ENCODE peak calls at places on chromosomes 12 and 14, in ten cellular contexts. One of them, this sample, is unnamed.
A peak's percentile ranks its signal among the peaks of the same experiment; 100 is the strongest.

GRCh38 chr12:132719141-132719953 is 8.7 kb downstream of the PGAM5 start:
- DNase-seq in HuH-7: no peak
- DNase-seq in mammary epithelial cell: peak; percentile 20
- DNase-seq in adipocyte: no peak
- DNase-seq in foreskin fibroblast: no peak
- DNase-seq in activated T-cell treated with anti-CD3 and anti-CD28 coated beads for 1 hour: no peak
- DNase-seq in stimulated activated CD4-positive, alpha-beta T cell treated with anti-CD3 and anti-CD28 coated beads, Interleukin-15, amount 100 ng/mL, for 48 hours: no peak
- DNase-seq in neural crest cell: no peak
- DNase-seq in stimulated activated CD8-positive, alpha-beta memory T cell treated with anti-CD3 and anti-CD28 coated beads, Interleukin-12 subunit alpha, Interleukin-12 subunit beta, amount 100 ng/mL, for 4 hours: no peak
- DNase-seq in activated B cell treated with CpG ODN at 0.5 μM for 24 hours: no peak
- DNase-seq in this sample: no peak

GRCh38 chr12:82027612-82028011 is 268.5 kb upstream of the PPFIA2 start:
- DNase-seq in activated T-cell treated with anti-CD3 and anti-CD28 coated beads for 1 hour: no peak
- DNase-seq in adipocyte: no peak
- DNase-seq in activated B cell treated with CpG ODN at 0.5 μM for 24 hours: no peak
- DNase-seq in mammary epithelial cell: no peak
- DNase-seq in neural crest cell: no peak
- DNase-seq in foreskin fibroblast: no peak
- DNase-seq in stimulated activated CD4-positive, alpha-beta T cell treated with anti-CD3 and anti-CD28 coated beads, Interleukin-15, amount 100 ng/mL, for 48 hours: no peak
- DNase-seq in HuH-7: no peak
- DNase-seq in stimulated activated CD8-positive, alpha-beta memory T cell treated with anti-CD3 and anti-CD28 coated beads, Interleukin-12 subunit alpha, Interleukin-12 subunit beta, amount 100 ng/mL, for 4 hours: no peak
- DNase-seq in this sample: no peak

GRCh38 chr14:22536853-22537338 is 52.1 kb downstream of the DAD1 start:
- DNase-seq in neural crest cell: no peak
- DNase-seq in mammary epithelial cell: peak; percentile 96
- DNase-seq in HuH-7: no peak
- DNase-seq in foreskin fibroblast: peak; percentile 97
- DNase-seq in stimulated activated CD8-positive, alpha-beta memory T cell treated with anti-CD3 and anti-CD28 coated beads, Interleukin-12 subunit alpha, Interleukin-12 subunit beta, amount 100 ng/mL, for 4 hours: peak; percentile 67
- DNase-seq in adipocyte: peak; percentile 94
- DNase-seq in activated B cell treated with CpG ODN at 0.5 μM for 24 hours: no peak
- DNase-seq in stimulated activated CD4-positive, alpha-beta T cell treated with anti-CD3 and anti-CD28 coated beads, Interleukin-15, amount 100 ng/mL, for 48 hours: peak; percentile 91
- DNase-seq in activated T-cell treated with anti-CD3 and anti-CD28 coated beads for 1 hour: peak; percentile 62
- DNase-seq in this sample: no peak

GRCh38 chr12:2336409-2336829 is 283.6 kb downstream of the CACNA1C start:
- DNase-seq in foreskin fibroblast: peak; percentile 91
- DNase-seq in stimulated activated CD8-positive, alpha-beta memory T cell treated with anti-CD3 and anti-CD28 coated beads, Interleukin-12 subunit alpha, Interleukin-12 subunit beta, amount 100 ng/mL, for 4 hours: no peak
- DNase-seq in mammary epithelial cell: peak; percentile 95
- DNase-seq in HuH-7: no peak
- DNase-seq in stimulated activated CD4-positive, alpha-beta T cell treated with anti-CD3 and anti-CD28 coated beads, Interleukin-15, amount 100 ng/mL, for 48 hours: no peak
- DNase-seq in activated T-cell treated with anti-CD3 and anti-CD28 coated beads for 1 hour: no peak
- DNase-seq in adipocyte: peak; percentile 97
- DNase-seq in activated B cell treated with CpG ODN at 0.5 μM for 24 hours: no peak
- DNase-seq in neural crest cell: no peak
- DNase-seq in this sample: no peak

GRCh38 chr14:64726585-64726890 is 22.3 kb downstream of the PLEKHG3 start:
- DNase-seq in mammary epithelial cell: peak; percentile 99
- DNase-seq in foreskin fibroblast: no peak
- DNase-seq in stimulated activated CD4-positive, alpha-beta T cell treated with anti-CD3 and anti-CD28 coated beads, Interleukin-15, amount 100 ng/mL, for 48 hours: no peak
- DNase-seq in stimulated activated CD8-positive, alpha-beta memory T cell treated with anti-CD3 and anti-CD28 coated beads, Interleukin-12 subunit alpha, Interleukin-12 subunit beta, amount 100 ng/mL, for 4 hours: no peak
- DNase-seq in HuH-7: no peak
- DNase-seq in activated B cell treated with CpG ODN at 0.5 μM for 24 hours: no peak
- DNase-seq in activated T-cell treated with anti-CD3 and anti-CD28 coated beads for 1 hour: no peak
- DNase-seq in neural crest cell: no peak
- DNase-seq in adipocyte: peak; percentile 12
- DNase-seq in this sample: no peak

GRCh38 chr12:28941248-28941647 is 207.8 kb upstream of the FAR2 start:
- DNase-seq in mammary epithelial cell: peak; percentile 67
- DNase-seq in neural crest cell: no peak
- DNase-seq in adipocyte: no peak
- DNase-seq in stimulated activated CD4-positive, alpha-beta T cell treated with anti-CD3 and anti-CD28 coated beads, Interleukin-15, amount 100 ng/mL, for 48 hours: no peak
- DNase-seq in activated B cell treated with CpG ODN at 0.5 μM for 24 hours: no peak
- DNase-seq in stimulated activated CD8-positive, alpha-beta memory T cell treated with anti-CD3 and anti-CD28 coated beads, Interleukin-12 subunit alpha, Interleukin-12 subunit beta, amount 100 ng/mL, for 4 hours: no peak
- DNase-seq in activated T-cell treated with anti-CD3 and anti-CD28 coated beads for 1 hour: no peak
- DNase-seq in foreskin fibroblast: no peak
- DNase-seq in HuH-7: no peak
- DNase-seq in this sample: no peak

GRCh38 chr12:11542599-11542998 is 106.9 kb upstream of the ETV6 start:
- DNase-seq in stimulated activated CD8-positive, alpha-beta memory T cell treated with anti-CD3 and anti-CD28 coated beads, Interleukin-12 subunit alpha, Interleukin-12 subunit beta, amount 100 ng/mL, for 4 hours: no peak
- DNase-seq in HuH-7: no peak
- DNase-seq in mammary epithelial cell: no peak
- DNase-seq in activated T-cell treated with anti-CD3 and anti-CD28 coated beads for 1 hour: no peak
- DNase-seq in adipocyte: no peak
- DNase-seq in activated B cell treated with CpG ODN at 0.5 μM for 24 hours: no peak
- DNase-seq in foreskin fibroblast: no peak
- DNase-seq in stimulated activated CD4-positive, alpha-beta T cell treated with anti-CD3 and anti-CD28 coated beads, Interleukin-15, amount 100 ng/mL, for 48 hours: no peak
- DNase-seq in neural crest cell: no peak
- DNase-seq in this sample: no peak

GRCh38 chr14:23071975-23072539 is 14.7 kb upstream of the CDH24 start:
- DNase-seq in stimulated activated CD4-positive, alpha-beta T cell treated with anti-CD3 and anti-CD28 coated beads, Interleukin-15, amount 100 ng/mL, for 48 hours: no peak
- DNase-seq in neural crest cell: no peak
- DNase-seq in stimulated activated CD8-positive, alpha-beta memory T cell treated with anti-CD3 and anti-CD28 coated beads, Interleukin-12 subunit alpha, Interleukin-12 subunit beta, amount 100 ng/mL, for 4 hours: no peak
- DNase-seq in HuH-7: no peak
- DNase-seq in foreskin fibroblast: no peak
- DNase-seq in mammary epithelial cell: peak; percentile 64
- DNase-seq in activated T-cell treated with anti-CD3 and anti-CD28 coated beads for 1 hour: no peak
- DNase-seq in adipocyte: no peak
- DNase-seq in activated B cell treated with CpG ODN at 0.5 μM for 24 hours: no peak
- DNase-seq in this sample: no peak

GRCh38 chr12:14846042-14846587 is 2.8 kb upstream of the ART4 start:
- DNase-seq in activated T-cell treated with anti-CD3 and anti-CD28 coated beads for 1 hour: no peak
- DNase-seq in neural crest cell: no peak
- DNase-seq in HuH-7: no peak
- DNase-seq in stimulated activated CD8-positive, alpha-beta memory T cell treated with anti-CD3 and anti-CD28 coated beads, Interleukin-12 subunit alpha, Interleukin-12 subunit beta, amount 100 ng/mL, for 4 hours: no peak
- DNase-seq in activated B cell treated with CpG ODN at 0.5 μM for 24 hours: no peak
- DNase-seq in adipocyte: no peak
- DNase-seq in foreskin fibroblast: no peak
- DNase-seq in mammary epithelial cell: no peak
- DNase-seq in stimulated activated CD4-positive, alpha-beta T cell treated with anti-CD3 and anti-CD28 coated beads, Interleukin-15, amount 100 ng/mL, for 48 hours: no peak
- DNase-seq in this sample: no peak

GRCh38 chr14:65238456-65238855 is 136.1 kb upstream of the MAX start:
- DNase-seq in HuH-7: no peak
- DNase-seq in activated B cell treated with CpG ODN at 0.5 μM for 24 hours: no peak
- DNase-seq in activated T-cell treated with anti-CD3 and anti-CD28 coated beads for 1 hour: no peak
- DNase-seq in stimulated activated CD8-positive, alpha-beta memory T cell treated with anti-CD3 and anti-CD28 coated beads, Interleukin-12 subunit alpha, Interleukin-12 subunit beta, amount 100 ng/mL, for 4 hours: no peak
- DNase-seq in adipocyte: peak; percentile 57
- DNase-seq in stimulated activated CD4-positive, alpha-beta T cell treated with anti-CD3 and anti-CD28 coated beads, Interleukin-15, amount 100 ng/mL, for 48 hours: no peak
- DNase-seq in neural crest cell: no peak
- DNase-seq in foreskin fibroblast: peak; percentile 86
- DNase-seq in mammary epithelial cell: peak; percentile 78
- DNase-seq in this sample: no peak

GRCh38 chr12:57031228-57031670 is 14.9 kb upstream of the TAC3 start:
- DNase-seq in stimulated activated CD8-positive, alpha-beta memory T cell treated with anti-CD3 and anti-CD28 coated beads, Interleukin-12 subunit alpha, Interleukin-12 subunit beta, amount 100 ng/mL, for 4 hours: no peak
- DNase-seq in activated B cell treated with CpG ODN at 0.5 μM for 24 hours: no peak
- DNase-seq in HuH-7: no peak
- DNase-seq in adipocyte: no peak
- DNase-seq in mammary epithelial cell: peak; percentile 80
- DNase-seq in foreskin fibroblast: no peak
- DNase-seq in neural crest cell: no peak
- DNase-seq in stimulated activated CD4-positive, alpha-beta T cell treated with anti-CD3 and anti-CD28 coated beads, Interleukin-15, amount 100 ng/mL, for 48 hours: no peak
- DNase-seq in activated T-cell treated with anti-CD3 and anti-CD28 coated beads for 1 hour: no peak
- DNase-seq in this sample: no peak

GRCh38 chr12:77591959-77592358 is 238.7 kb upstream of the NAV3 start:
- DNase-seq in neural crest cell: no peak
- DNase-seq in activated T-cell treated with anti-CD3 and anti-CD28 coated beads for 1 hour: no peak
- DNase-seq in foreskin fibroblast: no peak
- DNase-seq in adipocyte: no peak
- DNase-seq in stimulated activated CD8-positive, alpha-beta memory T cell treated with anti-CD3 and anti-CD28 coated beads, Interleukin-12 subunit alpha, Interleukin-12 subunit beta, amount 100 ng/mL, for 4 hours: no peak
- DNase-seq in activated B cell treated with CpG ODN at 0.5 μM for 24 hours: no peak
- DNase-seq in mammary epithelial cell: no peak
- DNase-seq in HuH-7: peak; percentile 6
- DNase-seq in stimulated activated CD4-positive, alpha-beta T cell treated with anti-CD3 and anti-CD28 coated beads, Interleukin-15, amount 100 ng/mL, for 48 hours: no peak
- DNase-seq in this sample: no peak

GRCh38 chr12:40691913-40692616 is at the start of gene CNTN1:
- DNase-seq in activated T-cell treated with anti-CD3 and anti-CD28 coated beads for 1 hour: no peak
- DNase-seq in adipocyte: peak; percentile 7
- DNase-seq in HuH-7: peak; percentile 81
- DNase-seq in stimulated activated CD4-positive, alpha-beta T cell treated with anti-CD3 and anti-CD28 coated beads, Interleukin-15, amount 100 ng/mL, for 48 hours: no peak
- DNase-seq in stimulated activated CD8-positive, alpha-beta memory T cell treated with anti-CD3 and anti-CD28 coated beads, Interleukin-12 subunit alpha, Interleukin-12 subunit beta, amount 100 ng/mL, for 4 hours: no peak
- DNase-seq in foreskin fibroblast: peak; percentile 13
- DNase-seq in neural crest cell: peak; percentile 74
- DNase-seq in mammary epithelial cell: peak; percentile 74
- DNase-seq in activated B cell treated with CpG ODN at 0.5 μM for 24 hours: no peak
- DNase-seq in this sample: peak; percentile 12

GRCh38 chr12:53939141-53940108 is 794 bp downstream of the HOXC13 start:
- DNase-seq in adipocyte: peak; percentile 7
- DNase-seq in mammary epithelial cell: peak; percentile 69
- DNase-seq in foreskin fibroblast: peak; percentile 61
- DNase-seq in activated B cell treated with CpG ODN at 0.5 μM for 24 hours: no peak
- DNase-seq in HuH-7: no peak
- DNase-seq in activated T-cell treated with anti-CD3 and anti-CD28 coated beads for 1 hour: no peak
- DNase-seq in stimulated activated CD4-positive, alpha-beta T cell treated with anti-CD3 and anti-CD28 coated beads, Interleukin-15, amount 100 ng/mL, for 48 hours: no peak
- DNase-seq in neural crest cell: no peak
- DNase-seq in stimulated activated CD8-positive, alpha-beta memory T cell treated with anti-CD3 and anti-CD28 coated beads, Interleukin-12 subunit alpha, Interleukin-12 subunit beta, amount 100 ng/mL, for 4 hours: no peak
- DNase-seq in this sample: no peak

GRCh38 chr14:33765251-33765650 is 185.6 kb downstream of the EGLN3 start:
- DNase-seq in stimulated activated CD4-positive, alpha-beta T cell treated with anti-CD3 and anti-CD28 coated beads, Interleukin-15, amount 100 ng/mL, for 48 hours: no peak
- DNase-seq in mammary epithelial cell: no peak
- DNase-seq in adipocyte: no peak
- DNase-seq in activated B cell treated with CpG ODN at 0.5 μM for 24 hours: no peak
- DNase-seq in activated T-cell treated with anti-CD3 and anti-CD28 coated beads for 1 hour: no peak
- DNase-seq in stimulated activated CD8-positive, alpha-beta memory T cell treated with anti-CD3 and anti-CD28 coated beads, Interleukin-12 subunit alpha, Interleukin-12 subunit beta, amount 100 ng/mL, for 4 hours: no peak
- DNase-seq in neural crest cell: peak; percentile 57
- DNase-seq in HuH-7: no peak
- DNase-seq in foreskin fibroblast: no peak
- DNase-seq in this sample: no peak

GRCh38 chr12:131852551-131853299 is 24.5 kb downstream of the MMP17 start:
- DNase-seq in activated B cell treated with CpG ODN at 0.5 μM for 24 hours: peak; percentile 29
- DNase-seq in stimulated activated CD8-positive, alpha-beta memory T cell treated with anti-CD3 and anti-CD28 coated beads, Interleukin-12 subunit alpha, Interleukin-12 subunit beta, amount 100 ng/mL, for 4 hours: no peak
- DNase-seq in mammary epithelial cell: no peak
- DNase-seq in stimulated activated CD4-positive, alpha-beta T cell treated with anti-CD3 and anti-CD28 coated beads, Interleukin-15, amount 100 ng/mL, for 48 hours: no peak
- DNase-seq in neural crest cell: no peak
- DNase-seq in adipocyte: no peak
- DNase-seq in foreskin fibroblast: no peak
- DNase-seq in HuH-7: no peak
- DNase-seq in activated T-cell treated with anti-CD3 and anti-CD28 coated beads for 1 hour: no peak
- DNase-seq in this sample: no peak

GRCh38 chr12:110636516-110636915 is 22.6 kb downstream of the TCTN1 start:
- DNase-seq in activated B cell treated with CpG ODN at 0.5 μM for 24 hours: no peak
- DNase-seq in neural crest cell: no peak
- DNase-seq in HuH-7: no peak
- DNase-seq in adipocyte: no peak
- DNase-seq in mammary epithelial cell: no peak
- DNase-seq in activated T-cell treated with anti-CD3 and anti-CD28 coated beads for 1 hour: no peak
- DNase-seq in stimulated activated CD4-positive, alpha-beta T cell treated with anti-CD3 and anti-CD28 coated beads, Interleukin-15, amount 100 ng/mL, for 48 hours: no peak
- DNase-seq in foreskin fibroblast: no peak
- DNase-seq in stimulated activated CD8-positive, alpha-beta memory T cell treated with anti-CD3 and anti-CD28 coated beads, Interleukin-12 subunit alpha, Interleukin-12 subunit beta, amount 100 ng/mL, for 4 hours: no peak
- DNase-seq in this sample: no peak

GRCh38 chr12:47343684-47344567 is 264.2 kb upstream of the AMIGO2 start:
- DNase-seq in activated B cell treated with CpG ODN at 0.5 μM for 24 hours: no peak
- DNase-seq in foreskin fibroblast: peak; percentile 2
- DNase-seq in HuH-7: no peak
- DNase-seq in adipocyte: no peak
- DNase-seq in stimulated activated CD4-positive, alpha-beta T cell treated with anti-CD3 and anti-CD28 coated beads, Interleukin-15, amount 100 ng/mL, for 48 hours: no peak
- DNase-seq in activated T-cell treated with anti-CD3 and anti-CD28 coated beads for 1 hour: no peak
- DNase-seq in stimulated activated CD8-positive, alpha-beta memory T cell treated with anti-CD3 and anti-CD28 coated beads, Interleukin-12 subunit alpha, Interleukin-12 subunit beta, amount 100 ng/mL, for 4 hours: no peak
- DNase-seq in mammary epithelial cell: peak; percentile 38
- DNase-seq in neural crest cell: no peak
- DNase-seq in this sample: no peak

GRCh38 chr12:121250359-121250758 is 40.4 kb downstream of the P2RX4 start:
- DNase-seq in foreskin fibroblast: no peak
- DNase-seq in neural crest cell: no peak
- DNase-seq in mammary epithelial cell: peak; percentile 4
- DNase-seq in HuH-7: no peak
- DNase-seq in activated B cell treated with CpG ODN at 0.5 μM for 24 hours: no peak
- DNase-seq in stimulated activated CD8-positive, alpha-beta memory T cell treated with anti-CD3 and anti-CD28 coated beads, Interleukin-12 subunit alpha, Interleukin-12 subunit beta, amount 100 ng/mL, for 4 hours: no peak
- DNase-seq in stimulated activated CD4-positive, alpha-beta T cell treated with anti-CD3 and anti-CD28 coated beads, Interleukin-15, amount 100 ng/mL, for 48 hours: no peak
- DNase-seq in adipocyte: no peak
- DNase-seq in activated T-cell treated with anti-CD3 and anti-CD28 coated beads for 1 hour: no peak
- DNase-seq in this sample: no peak

GRCh38 chr12:61412209-61412608 is 848.0 kb upstream of the USP15 start:
- DNase-seq in stimulated activated CD8-positive, alpha-beta memory T cell treated with anti-CD3 and anti-CD28 coated beads, Interleukin-12 subunit alpha, Interleukin-12 subunit beta, amount 100 ng/mL, for 4 hours: no peak
- DNase-seq in stimulated activated CD4-positive, alpha-beta T cell treated with anti-CD3 and anti-CD28 coated beads, Interleukin-15, amount 100 ng/mL, for 48 hours: no peak
- DNase-seq in activated B cell treated with CpG ODN at 0.5 μM for 24 hours: no peak
- DNase-seq in mammary epithelial cell: peak; percentile 9
- DNase-seq in foreskin fibroblast: no peak
- DNase-seq in neural crest cell: no peak
- DNase-seq in HuH-7: no peak
- DNase-seq in adipocyte: no peak
- DNase-seq in activated T-cell treated with anti-CD3 and anti-CD28 coated beads for 1 hour: no peak
- DNase-seq in this sample: no peak

GRCh38 chr14:96349286-96350075 is 13.7 kb downstream of the ATG2B start:
- DNase-seq in stimulated activated CD8-positive, alpha-beta memory T cell treated with anti-CD3 and anti-CD28 coated beads, Interleukin-12 subunit alpha, Interleukin-12 subunit beta, amount 100 ng/mL, for 4 hours: no peak
- DNase-seq in foreskin fibroblast: no peak
- DNase-seq in HuH-7: no peak
- DNase-seq in adipocyte: no peak
- DNase-seq in activated B cell treated with CpG ODN at 0.5 μM for 24 hours: no peak
- DNase-seq in stimulated activated CD4-positive, alpha-beta T cell treated with anti-CD3 and anti-CD28 coated beads, Interleukin-15, amount 100 ng/mL, for 48 hours: no peak
- DNase-seq in neural crest cell: no peak
- DNase-seq in activated T-cell treated with anti-CD3 and anti-CD28 coated beads for 1 hour: no peak
- DNase-seq in mammary epithelial cell: peak; percentile 2
- DNase-seq in this sample: no peak

GRCh38 chr14:101504096-101504948 is 57.0 kb upstream of the DIO3 start:
- DNase-seq in adipocyte: no peak
- DNase-seq in HuH-7: no peak
- DNase-seq in stimulated activated CD4-positive, alpha-beta T cell treated with anti-CD3 and anti-CD28 coated beads, Interleukin-15, amount 100 ng/mL, for 48 hours: no peak
- DNase-seq in stimulated activated CD8-positive, alpha-beta memory T cell treated with anti-CD3 and anti-CD28 coated beads, Interleukin-12 subunit alpha, Interleukin-12 subunit beta, amount 100 ng/mL, for 4 hours: no peak
- DNase-seq in activated B cell treated with CpG ODN at 0.5 μM for 24 hours: peak; percentile 12
- DNase-seq in activated T-cell treated with anti-CD3 and anti-CD28 coated beads for 1 hour: no peak
- DNase-seq in neural crest cell: no peak
- DNase-seq in foreskin fibroblast: no peak
- DNase-seq in mammary epithelial cell: no peak
- DNase-seq in this sample: no peak

GRCh38 chr14:36238666-36239363 is 62.3 kb upstream of the PTCSC3 start:
- DNase-seq in stimulated activated CD8-positive, alpha-beta memory T cell treated with anti-CD3 and anti-CD28 coated beads, Interleukin-12 subunit alpha, Interleukin-12 subunit beta, amount 100 ng/mL, for 4 hours: no peak
- DNase-seq in HuH-7: no peak
- DNase-seq in stimulated activated CD4-positive, alpha-beta T cell treated with anti-CD3 and anti-CD28 coated beads, Interleukin-15, amount 100 ng/mL, for 48 hours: peak; percentile 3
- DNase-seq in activated B cell treated with CpG ODN at 0.5 μM for 24 hours: no peak
- DNase-seq in neural crest cell: no peak
- DNase-seq in adipocyte: no peak
- DNase-seq in mammary epithelial cell: peak; percentile 96
- DNase-seq in foreskin fibroblast: peak; percentile 77
- DNase-seq in activated T-cell treated with anti-CD3 and anti-CD28 coated beads for 1 hour: no peak
- DNase-seq in this sample: no peak

GRCh38 chr12:69415471-69416275 is 54.5 kb upstream of the FRS2 start:
- DNase-seq in stimulated activated CD4-positive, alpha-beta T cell treated with anti-CD3 and anti-CD28 coated beads, Interleukin-15, amount 100 ng/mL, for 48 hours: no peak
- DNase-seq in stimulated activated CD8-positive, alpha-beta memory T cell treated with anti-CD3 and anti-CD28 coated beads, Interleukin-12 subunit alpha, Interleukin-12 subunit beta, amount 100 ng/mL, for 4 hours: no peak
- DNase-seq in adipocyte: peak; percentile 97
- DNase-seq in activated T-cell treated with anti-CD3 and anti-CD28 coated beads for 1 hour: no peak
- DNase-seq in activated B cell treated with CpG ODN at 0.5 μM for 24 hours: no peak
- DNase-seq in foreskin fibroblast: peak; percentile 83
- DNase-seq in HuH-7: peak; percentile 51
- DNase-seq in mammary epithelial cell: peak; percentile 57
- DNase-seq in neural crest cell: peak; percentile 25
- DNase-seq in this sample: no peak

GRCh38 chr12:113299619-113300237 is 35.2 kb downstream of the SLC8B1 start:
- DNase-seq in mammary epithelial cell: peak; percentile 84
- DNase-seq in stimulated activated CD4-positive, alpha-beta T cell treated with anti-CD3 and anti-CD28 coated beads, Interleukin-15, amount 100 ng/mL, for 48 hours: no peak
- DNase-seq in adipocyte: peak; percentile 83
- DNase-seq in activated T-cell treated with anti-CD3 and anti-CD28 coated beads for 1 hour: no peak
- DNase-seq in HuH-7: no peak
- DNase-seq in stimulated activated CD8-positive, alpha-beta memory T cell treated with anti-CD3 and anti-CD28 coated beads, Interleukin-12 subunit alpha, Interleukin-12 subunit beta, amount 100 ng/mL, for 4 hours: no peak
- DNase-seq in foreskin fibroblast: peak; percentile 86
- DNase-seq in activated B cell treated with CpG ODN at 0.5 μM for 24 hours: no peak
- DNase-seq in neural crest cell: no peak
- DNase-seq in this sample: no peak

GRCh38 chr14:68713782-68714181 is 79.1 kb downstream of the ZFP36L1 start:
- DNase-seq in mammary epithelial cell: no peak
- DNase-seq in stimulated activated CD8-positive, alpha-beta memory T cell treated with anti-CD3 and anti-CD28 coated beads, Interleukin-12 subunit alpha, Interleukin-12 subunit beta, amount 100 ng/mL, for 4 hours: no peak
- DNase-seq in HuH-7: no peak
- DNase-seq in adipocyte: no peak
- DNase-seq in activated B cell treated with CpG ODN at 0.5 μM for 24 hours: no peak
- DNase-seq in activated T-cell treated with anti-CD3 and anti-CD28 coated beads for 1 hour: no peak
- DNase-seq in neural crest cell: no peak
- DNase-seq in stimulated activated CD4-positive, alpha-beta T cell treated with anti-CD3 and anti-CD28 coated beads, Interleukin-15, amount 100 ng/mL, for 48 hours: no peak
- DNase-seq in foreskin fibroblast: no peak
- DNase-seq in this sample: no peak

GRCh38 chr14:34711169-34711568 is 3.2 kb downstream of the CFL2 start:
- DNase-seq in activated B cell treated with CpG ODN at 0.5 μM for 24 hours: no peak
- DNase-seq in mammary epithelial cell: peak; percentile 54
- DNase-seq in activated T-cell treated with anti-CD3 and anti-CD28 coated beads for 1 hour: no peak
- DNase-seq in foreskin fibroblast: peak; percentile 91
- DNase-seq in stimulated activated CD8-positive, alpha-beta memory T cell treated with anti-CD3 and anti-CD28 coated beads, Interleukin-12 subunit alpha, Interleukin-12 subunit beta, amount 100 ng/mL, for 4 hours: no peak
- DNase-seq in adipocyte: peak; percentile 89
- DNase-seq in HuH-7: no peak
- DNase-seq in neural crest cell: no peak
- DNase-seq in stimulated activated CD4-positive, alpha-beta T cell treated with anti-CD3 and anti-CD28 coated beads, Interleukin-15, amount 100 ng/mL, for 48 hours: no peak
- DNase-seq in this sample: no peak

GRCh38 chr14:22255042-22255441 is 334.0 kb downstream of the DAD1 start:
- DNase-seq in adipocyte: no peak
- DNase-seq in HuH-7: no peak
- DNase-seq in mammary epithelial cell: no peak
- DNase-seq in activated B cell treated with CpG ODN at 0.5 μM for 24 hours: no peak
- DNase-seq in stimulated activated CD8-positive, alpha-beta memory T cell treated with anti-CD3 and anti-CD28 coated beads, Interleukin-12 subunit alpha, Interleukin-12 subunit beta, amount 100 ng/mL, for 4 hours: no peak
- DNase-seq in foreskin fibroblast: no peak
- DNase-seq in stimulated activated CD4-positive, alpha-beta T cell treated with anti-CD3 and anti-CD28 coated beads, Interleukin-15, amount 100 ng/mL, for 48 hours: no peak
- DNase-seq in activated T-cell treated with anti-CD3 and anti-CD28 coated beads for 1 hour: no peak
- DNase-seq in neural crest cell: no peak
- DNase-seq in this sample: no peak